ENCODE peak calls at places on chromosome 15, in four cellular contexts. I is RWPE1, P is myocyte, M is activated gamma-delta T cell treated with Interleukin-2 at 50 U/mL for 16 hours. L is an unnamed sample.

GRCh38 chr15:75107905-75108838 is 84.8 kb downstream of the PPCDC start:
- DNase-seq in P (peak; percentile 88), I (peak; percentile 80), M (peak; percentile 69), L (no peak)

GRCh38 chr15:78925956-78926743 is 18.7 kb downstream of the CTSH start:
- DNase-seq in P (no peak), M (no peak), I (no peak), L (no peak)

GRCh38 chr15:88021601-88022000 is 234.9 kb downstream of the NTRK3 start:
- DNase-seq in M (no peak), I (no peak), P (no peak), L (no peak)

GRCh38 chr15:57485869-57486268 is 105.8 kb upstream of the MYZAP start:
- DNase-seq in I (peak; percentile 98), M (no peak), P (peak; percentile 53), L (no peak)

GRCh38 chr15:68305420-68305871 is 27.9 kb downstream of the FEM1B start:
- DNase-seq in M (no peak), P (no peak), I (no peak), L (no peak)

GRCh38 chr15:65066635-65067333 is 1.0 kb downstream of the RASL12 start:
- DNase-seq in P (no peak), I (no peak), M (no peak), L (no peak)

GRCh38 chr15:55824857-55825613 is 82.1 kb upstream of the PRTG start:
- DNase-seq in M (no peak), I (no peak), P (no peak), L (no peak)

GRCh38 chr15:90469723-90470122 is 60.0 kb upstream of the CRTC3 start:
- DNase-seq in M (no peak), I (no peak), P (no peak), L (no peak)

GRCh38 chr15:85128636-85129035 is 147.0 kb downstream of the PDE8A start:
- DNase-seq in M (no peak), P (peak; percentile 62), I (no peak), L (no peak)

GRCh38 chr15:46956456-46956855 is 760.8 kb upstream of the SEMA6D start:
- DNase-seq in M (no peak), I (no peak), P (peak; percentile 48), L (no peak)

GRCh38 chr15:52417501-52417900 is 111.2 kb downstream of the MYO5A start:
- DNase-seq in M (no peak), P (no peak), I (peak; percentile 16), L (no peak)

GRCh38 chr15:28889346-28889745 is 3.6 kb downstream of the APBA2 start:
- DNase-seq in M (no peak), P (no peak), I (no peak), L (no peak)

GRCh38 chr15:70279096-70279495 is 181.4 kb upstream of the TLE3 start:
- DNase-seq in M (no peak), I (no peak), P (no peak), L (no peak)

GRCh38 chr15:101201411-101202174 is 50.3 kb downstream of the CHSY1 start:
- DNase-seq in M (no peak), I (peak; percentile 92), P (peak; percentile 95), L (peak; percentile 63)

GRCh38 chr15:65969865-65970832 is 100.9 kb downstream of the RAB11A start:
- DNase-seq in I (no peak), P (no peak), M (no peak), L (no peak)

GRCh38 chr15:27816790-27817189 is 282.3 kb downstream of the OCA2 start:
- DNase-seq in P (no peak), M (no peak), I (no peak), L (no peak)

GRCh38 chr15:56211960-56212550 is 31.6 kb downstream of the RFX7 start:
- DNase-seq in M (no peak), P (no peak), I (no peak), L (no peak)

GRCh38 chr15:56723787-56724186 is 9.5 kb downstream of the ZNF280D start:
- DNase-seq in I (no peak), P (no peak), M (no peak), L (no peak)

GRCh38 chr15:25717116-25717755 is 145.9 kb downstream of the ATP10A start:
- DNase-seq in I (no peak), P (no peak), M (no peak), L (no peak)

GRCh38 chr15:89163271-89164055 is 57.9 kb downstream of the RLBP1 start:
- DNase-seq in I (no peak), M (no peak), P (no peak), L (peak; percentile 20)

GRCh38 chr15:34644061-34644460 is 60.6 kb upstream of the GOLGA8B start:
- DNase-seq in P (peak; percentile 69), I (no peak), M (no peak), L (no peak)

GRCh38 chr15:40320931-40321371 is 2.5 kb upstream of the INAFM2 start:
- DNase-seq in M (peak; percentile 55), P (peak; percentile 75), I (peak; percentile 80), L (no peak)

GRCh38 chr15:98712845-98713584 is 64.7 kb downstream of the IGF1R start:
- DNase-seq in I (no peak), P (no peak), M (no peak), L (no peak)

GRCh38 chr15:67019069-67019468 is 46.3 kb upstream of the SMAD3 start:
- DNase-seq in I (no peak), P (no peak), M (no peak), L (no peak)

GRCh38 chr15:49060710-49061483 is 14.7 kb upstream of the SECISBP2L start:
- DNase-seq in M (no peak), P (no peak), I (no peak), L (no peak)

GRCh38 chr15:99424978-99425665 is 140.7 kb upstream of the MEF2A start:
- DNase-seq in P (peak; percentile 96), M (peak; percentile 49), I (peak; percentile 59), L (no peak)

GRCh38 chr15:50803479-50803878 is 38.0 kb upstream of the SPPL2A start:
- DNase-seq in I (no peak), P (no peak), M (no peak), L (no peak)

L was measured in neuronal stem cell.